ENCODE peak calls at places on chromosomes 11 and 22, in eight cellular contexts. J is IMR-90, L is fibroblast of lung, B is trophoblast cell, X is GM23248, C is mammary epithelial cell, Q is HCT116, S is H1. G is an unnamed sample.

GRCh38 chr11:122137081-122137793 is 21.2 kb upstream of the BLID start:
- DNase-seq in J (peak; percentile 96), L (peak; percentile 97), B (peak; percentile 51), X (peak; percentile 93), C (peak; percentile 65), Q (peak; percentile 79), S (no peak), G (no peak)

GRCh38 chr11:76317296-76317695 is 63.6 kb downstream of the THAP12 start:
- DNase-seq in J (no peak), L (no peak), B (no peak), X (no peak), C (no peak), Q (no peak), S (no peak), G (no peak)

GRCh38 chr11:111775024-111775710 is 9.0 kb upstream of the PPP2R1B start:
- DNase-seq in J (peak; percentile 50), L (peak; percentile 19), B (no peak), X (peak; percentile 21), C (no peak), Q (no peak), S (no peak), G (no peak)

GRCh38 chr11:68509105-68509504 is 48.6 kb downstream of the PPP6R3 start:
- DNase-seq in J (peak; percentile 11), L (peak; percentile 28), B (peak; percentile 26), X (peak; percentile 47), C (no peak), Q (no peak), S (no peak), G (no peak)

GRCh38 chr11:32790916-32791315 is 3.5 kb downstream of the CCDC73 start:
- DNase-seq in J (no peak), L (no peak), B (no peak), X (no peak), C (no peak), Q (no peak), S (no peak), G (no peak)

GRCh38 chr11:68796779-68797178 is 44.9 kb downstream of the CPT1A start:
- DNase-seq in J (no peak), L (peak; percentile 20), B (no peak), X (no peak), C (no peak), Q (no peak), S (no peak), G (no peak)

GRCh38 chr22:47374901-47375575 is 612.6 kb downstream of the TBC1D22A start:
- DNase-seq in J (no peak), L (no peak), B (no peak), X (no peak), C (no peak), Q (no peak), S (no peak), G (no peak)

GRCh38 chr11:119743041-119743440 is 14.0 kb upstream of the NECTIN1 start:
- DNase-seq in J (no peak), L (no peak), B (no peak), X (no peak), C (no peak), Q (no peak), S (no peak), G (no peak)

GRCh38 chr11:63985812-63986155 is 454 bp upstream of the OTUB1 start:
- DNase-seq in J (no peak), L (no peak), B (no peak), X (peak; percentile 67), C (no peak), Q (no peak), S (no peak), G (peak; percentile 57)

GRCh38 chr22:19765477-19766234 is 5.1 kb downstream of the TBX1 start:
- DNase-seq in J (no peak), L (no peak), B (peak; percentile 78), X (peak; percentile 27), C (no peak), Q (no peak), S (peak; percentile 84), G (no peak)

GRCh38 chr22:19764636-19765476 is 4.3 kb downstream of the TBX1 start:
- DNase-seq in J (no peak), L (no peak), B (no peak), X (no peak), C (no peak), Q (no peak), S (no peak), G (no peak)

GRCh38 chr22:19767427-19768380 is 7.1 kb downstream of the TBX1 start:
- DNase-seq in J (no peak), L (no peak), B (peak; percentile 95), X (no peak), C (no peak), Q (peak; percentile 26), S (no peak), G (no peak)

GRCh38 chr22:19766235-19766505 is 5.6 kb downstream of the TBX1 start:
- DNase-seq in J (no peak), L (no peak), B (peak; percentile 59), X (no peak), C (no peak), Q (no peak), S (peak; percentile 67), G (no peak)

DNA sequence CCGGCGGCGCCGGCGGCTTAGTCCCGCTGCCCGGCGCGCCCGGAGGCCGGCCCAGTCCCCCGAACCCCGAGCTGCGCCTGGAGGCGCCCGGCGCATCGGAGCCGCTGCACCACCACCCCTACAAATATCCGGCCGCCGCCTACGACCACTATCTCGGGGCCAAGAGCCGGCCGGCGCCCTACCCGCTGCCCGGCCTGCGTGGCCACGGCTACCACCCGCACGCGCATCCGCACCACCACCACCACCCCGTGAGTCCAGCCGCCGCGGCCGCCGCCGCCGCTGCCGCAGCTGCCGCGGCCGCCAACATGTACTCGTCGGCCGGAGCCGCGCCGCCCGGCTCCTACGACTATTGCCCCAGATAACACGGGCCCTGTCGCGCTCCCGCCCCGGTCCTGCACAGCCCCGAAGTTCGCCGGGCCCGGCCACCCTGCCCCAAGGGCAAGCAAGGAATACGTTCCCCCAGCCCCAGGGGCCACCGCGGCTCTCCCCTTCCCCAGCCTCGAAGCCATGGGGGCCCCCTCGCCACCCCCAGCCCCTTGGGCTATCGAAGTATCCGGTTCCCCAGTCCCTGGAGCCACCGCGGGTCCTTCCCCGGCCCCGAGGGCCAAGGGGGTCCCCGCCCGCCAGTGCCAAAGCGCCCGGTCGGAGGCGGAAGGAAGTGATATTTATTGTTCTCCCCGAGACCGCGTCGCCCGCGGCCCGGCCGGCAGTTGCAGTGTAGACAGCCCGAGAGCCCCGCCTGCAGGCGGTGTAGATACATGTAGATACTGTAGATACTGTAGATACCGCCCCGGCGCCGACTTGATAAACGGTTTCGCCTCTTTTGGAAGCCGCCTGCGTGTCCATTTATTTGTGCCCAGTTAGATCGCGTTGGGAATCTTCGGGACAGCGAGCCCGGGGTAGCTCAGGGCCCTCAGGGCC is 6.2 kb downstream of the TBX1 start:
- DNase-seq in J (no peak), L (no peak), B (peak; percentile 55), X (peak; percentile 45), C (no peak), Q (peak; percentile 50), S (peak; percentile 87), G (peak; percentile 30)
- H2AFZ ChIP-seq in J (peak overlapping the region; percentile 26), L (no peak overlapping the region), B (no peak overlapping the region), X (no peak overlapping the region), C (peak overlapping the region; percentile 68), Q (peak overlapping the region; percentile 35), S (no peak overlapping the region), G (no peak overlapping the region)

DNA sequence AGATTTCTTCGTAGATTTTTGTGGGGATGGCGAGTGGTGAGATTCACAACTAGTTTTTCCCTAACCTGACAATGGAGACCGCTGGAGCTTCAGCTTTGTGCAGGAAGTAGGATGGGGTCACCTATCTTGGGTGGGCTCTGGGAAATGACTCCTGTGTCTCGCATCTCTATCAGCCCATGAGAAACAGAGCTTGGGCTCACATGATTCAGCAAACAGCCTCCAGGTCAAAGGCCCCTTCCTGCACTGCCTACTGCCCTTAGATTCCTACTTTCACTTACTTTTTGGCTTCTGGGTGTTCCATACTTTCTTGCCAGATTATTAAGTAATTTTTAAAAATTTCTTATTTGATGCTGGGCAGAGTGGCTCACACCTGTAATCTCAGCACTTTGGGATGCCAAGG is 26.3 kb downstream of the C11orf96 start:
- DNase-seq in J (no peak), L (no peak), B (no peak), X (no peak), C (no peak), Q (no peak), S (no peak), G (no peak)
- H2AFZ ChIP-seq in J (no peak overlapping the region), L (no peak overlapping the region), B (no peak overlapping the region), X (no peak overlapping the region), C (no peak overlapping the region), Q (no peak overlapping the region), S (peak overlapping the region; percentile 43), G (no peak overlapping the region)

GRCh38 chr11:128240546-128240945 is 346.8 kb downstream of the ETS1 start:
- DNase-seq in J (peak; percentile 43), L (peak; percentile 73), B (no peak), X (peak; percentile 43), C (no peak), Q (no peak), S (no peak), G (no peak)

GRCh38 chr11:128247235-128247594 is 340.1 kb downstream of the ETS1 start:
- DNase-seq in J (no peak), L (no peak), B (peak; percentile 18), X (no peak), C (no peak), Q (no peak), S (no peak), G (no peak)

GRCh38 chr11:128250482-128250881 is 336.9 kb downstream of the ETS1 start:
- DNase-seq in J (no peak), L (no peak), B (no peak), X (no peak), C (no peak), Q (no peak), S (no peak), G (no peak)

GRCh38 chr11:128246364-128247234 is 340.8 kb downstream of the ETS1 start:
- DNase-seq in J (peak; percentile 12), L (peak; percentile 24), B (peak; percentile 34), X (peak; percentile 44), C (no peak), Q (no peak), S (no peak), G (no peak)

DNA sequence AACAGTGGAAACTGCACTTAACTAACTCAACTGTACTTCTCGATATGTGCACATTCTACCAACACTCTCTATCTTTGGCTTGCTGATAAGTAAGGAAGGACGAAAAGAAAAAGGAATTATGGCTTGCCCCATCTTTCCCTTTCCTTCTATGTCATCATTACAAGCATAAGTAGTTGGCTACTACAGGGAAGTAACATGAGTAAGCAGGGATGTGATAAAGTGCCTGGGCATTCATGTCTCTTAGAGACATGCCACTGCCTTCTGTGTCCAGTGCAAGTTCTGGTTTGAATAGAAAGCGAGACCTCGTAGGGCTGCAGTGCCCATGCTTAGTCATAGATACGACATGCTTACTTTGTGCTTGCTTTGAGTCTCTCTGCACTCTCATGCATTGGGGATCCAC is 342.5 kb downstream of the ETS1 start:
- DNase-seq in J (peak; percentile 24), L (no peak), B (no peak), X (peak; percentile 55), C (no peak), Q (no peak), S (no peak), G (no peak)
- H2AFZ ChIP-seq in J (no peak overlapping the region), L (no peak overlapping the region), B (no peak overlapping the region), X (no peak overlapping the region), C (no peak overlapping the region), Q (no peak overlapping the region), S (no peak overlapping the region), G (no peak overlapping the region)

DNA sequence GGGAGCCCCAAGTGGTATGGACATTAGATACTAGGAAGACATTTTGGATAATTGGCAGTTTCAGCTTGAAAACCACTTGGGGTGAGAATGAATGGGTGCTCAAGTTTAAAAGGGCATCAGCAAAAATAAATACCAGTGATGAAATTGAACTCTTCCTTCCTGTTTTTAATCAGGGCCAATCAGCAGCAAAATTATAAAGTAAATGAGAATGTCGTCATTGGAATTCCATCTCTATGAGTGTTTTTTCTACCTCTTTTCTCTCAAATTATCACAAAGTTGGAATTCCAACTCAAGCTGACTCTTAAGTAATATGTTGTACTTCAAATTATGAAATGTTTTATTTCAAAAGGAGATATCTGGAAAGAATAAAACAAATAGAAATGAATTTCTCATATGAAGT is 730.6 kb downstream of the METTL15 start:
- DNase-seq in J (peak; percentile 84), L (peak; percentile 73), B (no peak), X (peak; percentile 42), C (no peak), Q (no peak), S (no peak), G (no peak)
- H2AFZ ChIP-seq in J (no peak overlapping the region), L (no peak overlapping the region), B (no peak overlapping the region), X (peak overlapping the region; percentile 10), C (no peak overlapping the region), Q (no peak overlapping the region), S (no peak overlapping the region), G (no peak overlapping the region)